ENCODE peak calls at places on chromosome 7, in eight cellular contexts. One of them, this sample, is unnamed.

GRCh38 chr7:24821045-24821853 is 64.0 kb upstream of the GSDME start:
- DNase-seq in dorsolateral prefrontal cortex: peak; percentile 16
- DNase-seq in fibroblast of the aortic adventitia: peak; percentile 90
- DNase-seq in stomach: peak; percentile 71
- DNase-seq in cardiac fibroblast: peak; percentile 81
- DNase-seq in psoas muscle: peak; percentile 44
- DNase-seq in esophagus muscularis mucosa: no peak
- DNase-seq in upper lobe of right lung: peak; percentile 71
- DNase-seq in this sample: peak; percentile 96

GRCh38 chr7:76318488-76319353 is 16.2 kb downstream of the HSPB1 start:
- DNase-seq in dorsolateral prefrontal cortex: peak; percentile 65
- DNase-seq in fibroblast of the aortic adventitia: peak; percentile 93
- DNase-seq in stomach: peak; percentile 73
- DNase-seq in cardiac fibroblast: peak; percentile 90
- DNase-seq in psoas muscle: peak; percentile 86
- DNase-seq in esophagus muscularis mucosa: peak; percentile 95
- DNase-seq in upper lobe of right lung: peak; percentile 83
- DNase-seq in this sample: peak; percentile 92

GRCh38 chr7:158392251-158392650 is 195.4 kb downstream of the PTPRN2 start:
- DNase-seq in dorsolateral prefrontal cortex: no peak
- DNase-seq in fibroblast of the aortic adventitia: no peak
- DNase-seq in stomach: no peak
- DNase-seq in cardiac fibroblast: no peak
- DNase-seq in psoas muscle: no peak
- DNase-seq in esophagus muscularis mucosa: no peak
- DNase-seq in upper lobe of right lung: peak; percentile 43
- DNase-seq in this sample: no peak

GRCh38 chr7:315516-316265 is 25.7 kb downstream of the FOXL3 start:
- DNase-seq in dorsolateral prefrontal cortex: no peak
- DNase-seq in fibroblast of the aortic adventitia: no peak
- DNase-seq in stomach: no peak
- DNase-seq in cardiac fibroblast: no peak
- DNase-seq in psoas muscle: no peak
- DNase-seq in esophagus muscularis mucosa: no peak
- DNase-seq in upper lobe of right lung: no peak
- DNase-seq in this sample: no peak

GRCh38 chr7:32890553-32891045 is 961 bp downstream of the KBTBD2 start:
- DNase-seq in dorsolateral prefrontal cortex: no peak
- DNase-seq in fibroblast of the aortic adventitia: peak; percentile 76
- DNase-seq in stomach: no peak
- DNase-seq in cardiac fibroblast: peak; percentile 85
- DNase-seq in psoas muscle: no peak
- DNase-seq in esophagus muscularis mucosa: no peak
- DNase-seq in upper lobe of right lung: no peak
- DNase-seq in this sample: peak; percentile 81

GRCh38 chr7:130152270-130153141 is 52.7 kb downstream of the TMEM209 start:
- DNase-seq in dorsolateral prefrontal cortex: no peak
- DNase-seq in fibroblast of the aortic adventitia: peak; percentile 21
- DNase-seq in stomach: no peak
- DNase-seq in cardiac fibroblast: peak; percentile 49
- DNase-seq in psoas muscle: no peak
- DNase-seq in esophagus muscularis mucosa: no peak
- DNase-seq in upper lobe of right lung: no peak
- DNase-seq in this sample: peak; percentile 71

GRCh38 chr7:112792431-112792830 is 2.2 kb upstream of the TMEM168 start:
- DNase-seq in dorsolateral prefrontal cortex: no peak
- DNase-seq in fibroblast of the aortic adventitia: no peak
- DNase-seq in stomach: no peak
- DNase-seq in cardiac fibroblast: no peak
- DNase-seq in psoas muscle: no peak
- DNase-seq in esophagus muscularis mucosa: no peak
- DNase-seq in upper lobe of right lung: no peak
- DNase-seq in this sample: no peak

GRCh38 chr7:100679129-100679926 is 5.8 kb downstream of the GNB2 start:
- DNase-seq in dorsolateral prefrontal cortex: no peak
- DNase-seq in fibroblast of the aortic adventitia: no peak
- DNase-seq in stomach: no peak
- DNase-seq in cardiac fibroblast: no peak
- DNase-seq in psoas muscle: no peak
- DNase-seq in esophagus muscularis mucosa: no peak
- DNase-seq in upper lobe of right lung: no peak
- DNase-seq in this sample: no peak

GRCh38 chr7:135976312-135977019 is 693 bp downstream of the MTPN start:
- DNase-seq in dorsolateral prefrontal cortex: no peak
- DNase-seq in fibroblast of the aortic adventitia: no peak
- DNase-seq in stomach: no peak
- DNase-seq in cardiac fibroblast: no peak
- DNase-seq in psoas muscle: no peak
- DNase-seq in esophagus muscularis mucosa: no peak
- DNase-seq in upper lobe of right lung: no peak
- DNase-seq in this sample: no peak

GRCh38 chr7:106167439-106168136 is 55.5 kb upstream of the SYPL1 start:
- DNase-seq in dorsolateral prefrontal cortex: no peak
- DNase-seq in fibroblast of the aortic adventitia: peak; percentile 69
- DNase-seq in stomach: no peak
- DNase-seq in cardiac fibroblast: peak; percentile 62
- DNase-seq in psoas muscle: no peak
- DNase-seq in esophagus muscularis mucosa: no peak
- DNase-seq in upper lobe of right lung: no peak
- DNase-seq in this sample: peak; percentile 36

GRCh38 chr7:47485640-47486435 is 96.1 kb downstream of the TNS3 start:
- DNase-seq in dorsolateral prefrontal cortex: no peak
- DNase-seq in fibroblast of the aortic adventitia: no peak
- DNase-seq in stomach: peak; percentile 89
- DNase-seq in cardiac fibroblast: no peak
- DNase-seq in psoas muscle: no peak
- DNase-seq in esophagus muscularis mucosa: no peak
- DNase-seq in upper lobe of right lung: no peak
- DNase-seq in this sample: peak; percentile 29

GRCh38 chr7:18667466-18667865 is 171.9 kb downstream of the HDAC9 start:
- DNase-seq in dorsolateral prefrontal cortex: no peak
- DNase-seq in fibroblast of the aortic adventitia: peak; percentile 81
- DNase-seq in stomach: no peak
- DNase-seq in cardiac fibroblast: peak; percentile 86
- DNase-seq in psoas muscle: no peak
- DNase-seq in esophagus muscularis mucosa: no peak
- DNase-seq in upper lobe of right lung: no peak
- DNase-seq in this sample: peak; percentile 64

GRCh38 chr7:35003679-35004278 is 33.5 kb downstream of the DPY19L1 start:
- DNase-seq in dorsolateral prefrontal cortex: peak; percentile 33
- DNase-seq in fibroblast of the aortic adventitia: peak; percentile 90
- DNase-seq in stomach: peak; percentile 80
- DNase-seq in cardiac fibroblast: peak; percentile 89
- DNase-seq in psoas muscle: no peak
- DNase-seq in esophagus muscularis mucosa: no peak
- DNase-seq in upper lobe of right lung: peak; percentile 84
- DNase-seq in this sample: peak; percentile 88

GRCh38 chr7:2825595-2826227 is 18.4 kb downstream of the GNA12 start:
- DNase-seq in dorsolateral prefrontal cortex: no peak
- DNase-seq in fibroblast of the aortic adventitia: no peak
- DNase-seq in stomach: no peak
- DNase-seq in cardiac fibroblast: no peak
- DNase-seq in psoas muscle: no peak
- DNase-seq in esophagus muscularis mucosa: no peak
- DNase-seq in upper lobe of right lung: no peak
- DNase-seq in this sample: no peak

GRCh38 chr7:18508441-18509427 is 13.2 kb downstream of the HDAC9 start:
- DNase-seq in dorsolateral prefrontal cortex: no peak
- DNase-seq in fibroblast of the aortic adventitia: peak; percentile 96
- DNase-seq in stomach: no peak
- DNase-seq in cardiac fibroblast: peak; percentile 84
- DNase-seq in psoas muscle: no peak
- DNase-seq in esophagus muscularis mucosa: no peak
- DNase-seq in upper lobe of right lung: no peak
- DNase-seq in this sample: peak; percentile 94

GRCh38 chr7:50357346-50357745 is 52.8 kb downstream of the IKZF1 start:
- DNase-seq in dorsolateral prefrontal cortex: no peak
- DNase-seq in fibroblast of the aortic adventitia: no peak
- DNase-seq in stomach: no peak
- DNase-seq in cardiac fibroblast: no peak
- DNase-seq in psoas muscle: no peak
- DNase-seq in esophagus muscularis mucosa: no peak
- DNase-seq in upper lobe of right lung: no peak
- DNase-seq in this sample: peak; percentile 4

GRCh38 chr7:47377741-47378140 is 204.2 kb downstream of the TNS3 start:
- DNase-seq in dorsolateral prefrontal cortex: no peak
- DNase-seq in fibroblast of the aortic adventitia: no peak
- DNase-seq in stomach: no peak
- DNase-seq in cardiac fibroblast: no peak
- DNase-seq in psoas muscle: no peak
- DNase-seq in esophagus muscularis mucosa: no peak
- DNase-seq in upper lobe of right lung: no peak
- DNase-seq in this sample: no peak

GRCh38 chr7:39709768-39710291 is 86.5 kb downstream of the RALA start:
- DNase-seq in dorsolateral prefrontal cortex: no peak
- DNase-seq in fibroblast of the aortic adventitia: peak; percentile 95
- DNase-seq in stomach: no peak
- DNase-seq in cardiac fibroblast: peak; percentile 86
- DNase-seq in psoas muscle: no peak
- DNase-seq in esophagus muscularis mucosa: no peak
- DNase-seq in upper lobe of right lung: no peak
- DNase-seq in this sample: peak; percentile 88

GRCh38 chr7:91310829-91311460 is 46.7 kb downstream of the FZD1 start:
- DNase-seq in dorsolateral prefrontal cortex: no peak
- DNase-seq in fibroblast of the aortic adventitia: peak; percentile 90
- DNase-seq in stomach: no peak
- DNase-seq in cardiac fibroblast: peak; percentile 45
- DNase-seq in psoas muscle: peak; percentile 25
- DNase-seq in esophagus muscularis mucosa: no peak
- DNase-seq in upper lobe of right lung: no peak
- DNase-seq in this sample: peak; percentile 85

GRCh38 chr7:135199439-135199838 is 11.9 kb downstream of the WDR91 start:
- DNase-seq in dorsolateral prefrontal cortex: no peak
- DNase-seq in fibroblast of the aortic adventitia: no peak
- DNase-seq in stomach: no peak
- DNase-seq in cardiac fibroblast: no peak
- DNase-seq in psoas muscle: no peak
- DNase-seq in esophagus muscularis mucosa: no peak
- DNase-seq in upper lobe of right lung: no peak
- DNase-seq in this sample: no peak

GRCh38 chr7:141361965-141362364 is 189.2 kb upstream of the AGK start:
- DNase-seq in dorsolateral prefrontal cortex: no peak
- DNase-seq in fibroblast of the aortic adventitia: no peak
- DNase-seq in stomach: no peak
- DNase-seq in cardiac fibroblast: no peak
- DNase-seq in psoas muscle: no peak
- DNase-seq in esophagus muscularis mucosa: no peak
- DNase-seq in upper lobe of right lung: no peak
- DNase-seq in this sample: no peak

DNA sequence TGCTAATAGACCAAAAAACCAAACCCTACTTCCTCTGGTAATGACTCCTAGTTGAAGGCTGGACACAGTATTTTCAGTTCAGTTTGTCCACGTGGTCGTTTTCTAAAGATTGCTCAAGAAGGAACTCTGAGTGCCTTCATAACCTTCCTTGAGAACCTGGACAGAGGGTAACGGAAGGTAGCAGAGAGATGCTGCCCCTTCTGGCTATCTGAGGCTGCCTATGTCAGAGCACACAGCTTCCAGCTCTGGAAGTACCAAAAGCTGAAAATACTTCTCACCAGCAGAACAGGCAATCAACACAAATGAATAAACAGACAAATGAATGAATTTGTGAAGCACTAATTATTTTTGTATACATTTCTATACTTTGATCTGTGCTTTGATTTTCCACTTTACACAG is 85.2 kb downstream of the AMPH start:
- DNase-seq in dorsolateral prefrontal cortex: no peak
- DNase-seq in fibroblast of the aortic adventitia: no peak
- DNase-seq in stomach: no peak
- DNase-seq in cardiac fibroblast: no peak
- DNase-seq in psoas muscle: no peak
- DNase-seq in esophagus muscularis mucosa: peak; percentile 5
- DNase-seq in upper lobe of right lung: no peak
- DNase-seq in this sample: no peak
- H3K4me3 ChIP-seq in dorsolateral prefrontal cortex: no peak overlapping the region
- H3K4me3 ChIP-seq in fibroblast of the aortic adventitia: no peak overlapping the region
- H3K4me3 ChIP-seq in stomach: no peak overlapping the region
- H3K4me3 ChIP-seq in cardiac fibroblast: no peak overlapping the region
- H3K4me3 ChIP-seq in psoas muscle: no peak overlapping the region
- H3K4me3 ChIP-seq in esophagus muscularis mucosa: no peak overlapping the region
- H3K4me3 ChIP-seq in upper lobe of right lung: no peak overlapping the region
- H3K4me3 ChIP-seq in this sample: no peak overlapping the region

GRCh38 chr7:124152859-124153692 is 120.2 kb upstream of the TMEM229A start:
- DNase-seq in dorsolateral prefrontal cortex: no peak
- DNase-seq in fibroblast of the aortic adventitia: peak; percentile 34
- DNase-seq in stomach: no peak
- DNase-seq in cardiac fibroblast: peak; percentile 59
- DNase-seq in psoas muscle: no peak
- DNase-seq in esophagus muscularis mucosa: no peak
- DNase-seq in upper lobe of right lung: no peak
- DNase-seq in this sample: peak; percentile 40
- TF ChIP-seq CTCF in dorsolateral prefrontal cortex: peak; percentile 41
- TF ChIP-seq CTCF in fibroblast of the aortic adventitia: peak; percentile 8
- TF ChIP-seq CTCF in stomach: no peak
- TF ChIP-seq CTCF in cardiac fibroblast: peak; percentile 16
- TF ChIP-seq CTCF in psoas muscle: peak; percentile 7
- TF ChIP-seq CTCF in esophagus muscularis mucosa: no peak
- TF ChIP-seq CTCF in upper lobe of right lung: peak; percentile 23
- TF ChIP-seq CTCF in this sample: peak; percentile 13

GRCh38 chr7:127705461-127705959 is 53.5 kb downstream of the SND1 start:
- DNase-seq in dorsolateral prefrontal cortex: no peak
- DNase-seq in fibroblast of the aortic adventitia: no peak
- DNase-seq in stomach: no peak
- DNase-seq in cardiac fibroblast: no peak
- DNase-seq in psoas muscle: no peak
- DNase-seq in esophagus muscularis mucosa: no peak
- DNase-seq in upper lobe of right lung: no peak
- DNase-seq in this sample: peak; percentile 31
- H3K4me3 ChIP-seq in dorsolateral prefrontal cortex: no peak overlapping the region
- H3K4me3 ChIP-seq in fibroblast of the aortic adventitia: no peak overlapping the region
- H3K4me3 ChIP-seq in stomach: no peak overlapping the region
- H3K4me3 ChIP-seq in cardiac fibroblast: no peak overlapping the region
- H3K4me3 ChIP-seq in psoas muscle: no peak overlapping the region
- H3K4me3 ChIP-seq in esophagus muscularis mucosa: no peak overlapping the region
- H3K4me3 ChIP-seq in upper lobe of right lung: no peak overlapping the region
- H3K4me3 ChIP-seq in this sample: no peak overlapping the region

GRCh38 chr7:84247591-84247990 is 53.0 kb upstream of the SEMA3A start:
- DNase-seq in dorsolateral prefrontal cortex: no peak
- DNase-seq in fibroblast of the aortic adventitia: peak; percentile 62
- DNase-seq in stomach: no peak
- DNase-seq in cardiac fibroblast: no peak
- DNase-seq in psoas muscle: no peak
- DNase-seq in esophagus muscularis mucosa: no peak
- DNase-seq in upper lobe of right lung: no peak
- DNase-seq in this sample: peak; percentile 81
- TF ChIP-seq CTCF in dorsolateral prefrontal cortex: no peak
- TF ChIP-seq CTCF in fibroblast of the aortic adventitia: peak; percentile 18
- TF ChIP-seq CTCF in stomach: no peak
- TF ChIP-seq CTCF in cardiac fibroblast: peak; percentile 3
- TF ChIP-seq CTCF in psoas muscle: no peak
- TF ChIP-seq CTCF in esophagus muscularis mucosa: no peak
- TF ChIP-seq CTCF in upper lobe of right lung: no peak
- TF ChIP-seq CTCF in this sample: peak; percentile 17

This sample was measured in fibroblast of mammary gland.